ENCODE peak calls at places on chromosomes 3 and 15, in five cellular contexts. W, D, S, Z and Y are unnamed samples.

GRCh38 chr3:127180859-127181258 is 12.1 kb upstream of the PRR23E start:
- DNase-seq in D (no peak), W (no peak), Z (no peak), S (no peak), Y (no peak)

GRCh38 chr15:44598066-44598465 is 61.1 kb downstream of the EIF3J start:
- DNase-seq in W (no peak), D (no peak), Z (no peak), S (no peak), Y (no peak)

GRCh38 chr3:143362115-143362992 is 242.8 kb downstream of the CHST2 start:
- DNase-seq in Z (no peak), S (no peak), W (no peak), D (no peak), Y (no peak)

GRCh38 chr15:75620043-75620775 is 5.3 kb downstream of the SNUPN start:
- DNase-seq in S (no peak), Z (no peak), D (peak; percentile 75), W (peak; percentile 30), Y (no peak)

GRCh38 chr3:66425032-66425431 is 75.8 kb downstream of the LRIG1 start:
- DNase-seq in Z (no peak), W (no peak), D (peak; percentile 72), S (no peak), Y (no peak)

GRCh38 chr3:115961390-115961789 is 338.1 kb downstream of the GAP43 start:
- DNase-seq in Z (no peak), S (no peak), D (no peak), W (peak; percentile 11), Y (no peak)

GRCh38 chr3:112109313-112109712 is 23.1 kb downstream of the C3orf52 start:
- DNase-seq in D (no peak), S (no peak), W (no peak), Z (peak; percentile 7), Y (no peak)

GRCh38 chr3:194384569-194385001 is 14.5 kb downstream of the GP5 start:
- DNase-seq in S (no peak), D (no peak), Z (no peak), W (no peak), Y (no peak)

GRCh38 chr3:55521086-55522060 is 34.3 kb upstream of the WNT5A start:
- DNase-seq in W (peak; percentile 35), S (no peak), D (peak; percentile 52), Z (no peak), Y (no peak)

GRCh38 chr3:177441813-177442646 is 244.7 kb upstream of the TBL1XR1 start:
- DNase-seq in D (peak; percentile 48), S (no peak), W (no peak), Z (no peak), Y (peak; percentile 85)

GRCh38 chr3:44648564-44649229 is at the start of gene ZNF35:
- DNase-seq in W (peak; percentile 85), S (peak; percentile 84), Z (no peak), D (peak; percentile 93), Y (peak; percentile 88)

GRCh38 chr3:155753038-155753647 is 8.3 kb upstream of the PLCH1 start:
- DNase-seq in S (peak; percentile 50), Z (peak; percentile 39), W (no peak), D (peak; percentile 57), Y (peak; percentile 67)

GRCh38 chr3:124607163-124607562 is 123.1 kb upstream of the UMPS start:
- DNase-seq in S (peak; percentile 46), D (peak; percentile 85), Z (peak; percentile 58), W (peak; percentile 82), Y (no peak)

GRCh38 chr3:111852540-111852939 is 6.5 kb upstream of the PHLDB2 start:
- DNase-seq in Z (no peak), D (no peak), S (peak; percentile 86), W (no peak), Y (no peak)

GRCh38 chr15:51649659-51650521 is 27.3 kb upstream of the DMXL2 start:
- DNase-seq in D (peak; percentile 85), Z (peak; percentile 68), S (peak; percentile 81), W (peak; percentile 59), Y (peak; percentile 71)

GRCh38 chr3:60192297-60193114 is 1058.7 kb downstream of the FHIT start:
- DNase-seq in Z (no peak), S (no peak), D (no peak), W (no peak), Y (no peak)

GRCh38 chr3:42688487-42689420 is 3.4 kb downstream of the KLHL40 start:
- DNase-seq in Z (no peak), D (no peak), W (no peak), S (no peak), Y (no peak)

GRCh38 chr15:71052356-71052755 is 62.9 kb upstream of the THSD4 start:
- DNase-seq in S (no peak), D (peak; percentile 58), Z (no peak), W (peak; percentile 94), Y (no peak)

GRCh38 chr3:129657261-129658046 is 51.0 kb upstream of the PLXND1 start:
- DNase-seq in W (peak; percentile 8), D (peak; percentile 43), Z (no peak), S (peak; percentile 15), Y (no peak)

GRCh38 chr3:131535596-131535995 is 32.8 kb upstream of the MRPL3 start:
- DNase-seq in W (peak; percentile 76), D (peak; percentile 42), Z (no peak), S (no peak), Y (no peak)

GRCh38 chr3:128367726-128368125 is 99.0 kb downstream of the DNAJB8 start:
- DNase-seq in W (peak; percentile 3), Z (no peak), S (no peak), D (no peak), Y (no peak)

GRCh38 chr15:66842710-66843441 is 140.8 kb downstream of the SMAD6 start:
- DNase-seq in Z (peak; percentile 37), S (peak; percentile 58), D (peak; percentile 87), W (no peak), Y (no peak)

GRCh38 chr3:190862209-190863118 is at the start of gene GMNC:
- DNase-seq in W (peak; percentile 71), S (peak; percentile 66), Z (peak; percentile 38), D (peak; percentile 62), Y (peak; percentile 93)

GRCh38 chr3:79038636-79039035 is 729.2 kb downstream of the ROBO1 start:
- DNase-seq in Z (no peak), W (no peak), S (no peak), D (no peak), Y (no peak)

GRCh38 chr15:74696808-74697207 is 984 bp upstream of the EDC3 start:
- DNase-seq in W (no peak), Z (peak; percentile 23), D (no peak), S (no peak), Y (no peak)

GRCh38 chr15:37096878-37097568 is 3.3 kb downstream of the MEIS2 start:
- DNase-seq in Z (no peak), D (peak; percentile 32), S (peak; percentile 62), W (no peak), Y (no peak)

GRCh38 chr3:16302082-16302631 is 37.1 kb downstream of the OXNAD1 start:
- DNase-seq in D (no peak), Z (no peak), S (no peak), W (no peak), Y (peak; percentile 45)

GRCh38 chr3:169509359-169509758 is 154.2 kb downstream of the MECOM start:
- DNase-seq in S (peak; percentile 38), D (no peak), W (no peak), Z (no peak), Y (peak; percentile 88)

GRCh38 chr3:72591522-72592421 is 256.5 kb downstream of the SHQ1 start:
- DNase-seq in W (peak; percentile 78), D (peak; percentile 89), S (no peak), Z (no peak), Y (no peak)

GRCh38 chr3:193391902-193392301 is 13.3 kb upstream of the ATP13A5 start:
- DNase-seq in D (no peak), W (peak; percentile 19), S (peak; percentile 4), Z (no peak), Y (no peak)

GRCh38 chr3:132180337-132180791 is 136.8 kb upstream of the ACP3 start:
- DNase-seq in S (peak; percentile 62), D (peak; percentile 76), W (peak; percentile 63), Z (peak; percentile 38), Y (peak; percentile 75)

GRCh38 chr3:149271669-149272068 is 50.0 kb upstream of the CP start:
- DNase-seq in S (no peak), Z (no peak), D (no peak), W (no peak), Y (no peak)

GRCh38 chr3:37953995-37954394 is 36.6 kb upstream of the VILL start:
- DNase-seq in D (no peak), W (no peak), S (peak; percentile 42), Z (no peak), Y (no peak)

GRCh38 chr3:158434412-158435038 is 136.5 kb upstream of the MLF1 start:
- DNase-seq in W (peak; percentile 63), S (peak; percentile 77), D (peak; percentile 73), Z (peak; percentile 78), Y (peak; percentile 83)

GRCh38 chr3:108088697-108089096 is 2.1 kb downstream of the CD47 start:
- DNase-seq in S (peak; percentile 61), D (peak; percentile 12), Z (no peak), W (peak; percentile 44), Y (peak; percentile 75)

DNA sequence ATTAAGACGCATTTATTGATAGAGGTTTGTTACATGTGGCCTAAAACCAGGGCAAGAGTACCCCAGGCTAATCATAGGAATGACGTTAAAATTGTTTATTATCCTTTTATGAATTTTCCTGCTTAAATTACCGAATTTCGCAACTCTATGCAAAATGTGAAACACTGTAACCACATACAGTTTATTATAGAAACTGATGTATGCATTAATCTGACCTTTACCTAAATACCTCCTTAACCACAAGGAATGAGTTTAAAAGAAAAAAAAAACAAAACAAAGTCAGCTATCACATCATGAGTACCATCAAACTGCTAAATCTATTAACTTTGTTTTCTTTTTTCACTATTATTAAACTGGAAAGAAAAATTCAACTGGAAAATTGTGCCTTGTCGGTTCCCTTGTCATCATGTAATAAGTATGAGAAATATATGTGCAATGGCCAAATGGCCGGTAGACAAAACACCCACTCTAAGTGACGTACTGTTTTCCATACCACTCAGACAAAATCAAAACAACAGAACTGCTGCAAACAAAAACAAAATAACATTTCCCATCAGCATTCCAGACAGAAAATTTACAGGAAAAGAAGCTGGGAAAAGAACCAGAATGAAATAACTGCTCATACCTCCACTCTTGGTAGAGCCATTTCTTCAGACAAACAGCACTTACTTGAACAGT is 415.3 kb downstream of the FOXP1 start:
- DNase-seq in W (peak; percentile 9), Z (no peak), S (peak; percentile 89), D (peak; percentile 94), Y (no peak)
- H3K9ac ChIP-seq in W (no peak overlapping the region), Z (no peak overlapping the region), S (no peak overlapping the region), D (no peak overlapping the region), Y (no peak overlapping the region)

GRCh38 chr3:32820430-32820829 is 2.6 kb downstream of the TRIM71 start:
- DNase-seq in D (no peak), W (no peak), S (no peak), Z (no peak), Y (no peak)
- TF ChIP-seq EZH2 in D (no peak), W (no peak), S (no peak), Z (no peak), Y (no peak)

DNA sequence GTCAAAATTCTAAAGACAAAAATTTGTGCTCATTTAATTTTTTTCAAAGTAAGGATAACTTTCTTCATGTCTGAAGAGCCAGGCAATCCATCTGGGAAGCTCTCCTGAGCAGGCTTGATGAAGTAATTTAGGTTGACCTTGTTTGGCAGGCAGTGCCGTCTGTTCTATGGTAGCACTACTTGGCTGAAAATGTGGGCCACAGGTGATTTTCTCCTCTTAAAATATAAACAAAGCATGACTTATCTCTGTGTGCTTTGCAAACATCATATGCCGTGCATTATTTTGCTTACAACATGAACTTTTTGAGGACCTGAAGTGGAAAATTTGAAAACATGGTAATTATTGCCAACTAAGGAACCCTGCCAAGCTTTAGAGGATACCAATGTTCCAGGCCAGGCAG is 143.2 kb downstream of the RAP2B start:
- DNase-seq in D (no peak), Z (no peak), W (no peak), S (no peak), Y (no peak)
- H3K9me3 ChIP-seq in D (no peaks in the 10 kb centered on the region), Z (no peaks in the 10 kb centered on the region), W (no peaks in the 10 kb centered on the region), S (no peaks in the 10 kb centered on the region), Y (no peaks in the 10 kb centered on the region)

GRCh38 chr15:68200016-68200861 is 4.9 kb downstream of the CALML4 start:
- DNase-seq in Z (no peak), W (no peak), S (no peak), D (no peak), Y (no peak)
- H3K9ac ChIP-seq in Z (no peak overlapping the region), W (no peak overlapping the region), S (no peak overlapping the region), D (no peak overlapping the region), Y (no peak overlapping the region)